ENCODE peak calls at places on chromosomes 2 and 18, in eight cellular contexts. J, S, G, R, N, D, Y and W are unnamed samples.

GRCh38 chr2:231713738-231714638 is 5.7 kb downstream of the PTMA start:
- DNase-seq in D (peak; percentile 86), Y (peak; percentile 57), S (peak; percentile 93), N (peak; percentile 94), G (peak; percentile 95), J (peak; percentile 87), R (peak; percentile 88), W (peak; percentile 82)

GRCh38 chr2:460861-461260 is 173.0 kb upstream of the ALKAL2 start:
- DNase-seq in N (peak; percentile 57), J (no peak), S (no peak), D (peak; percentile 22), R (no peak), G (no peak), Y (no peak), W (peak; percentile 47)

GRCh38 chr2:24822049-24822706 is 29.0 kb downstream of the CENPO start:
- DNase-seq in Y (no peak), R (no peak), J (no peak), G (no peak), S (no peak), N (no peak), D (no peak), W (no peak)

GRCh38 chr2:120546865-120547390 is 188.7 kb upstream of the GLI2 start:
- DNase-seq in J (no peak), Y (no peak), G (no peak), S (no peak), D (no peak), N (no peak), R (no peak), W (no peak)

GRCh38 chr2:118423776-118424175 is 335.5 kb downstream of the INSIG2 start:
- DNase-seq in S (no peak), N (no peak), D (no peak), R (no peak), G (no peak), Y (no peak), J (no peak), W (no peak)

GRCh38 chr2:227377461-227378351 is 1.4 kb downstream of the TM4SF20 start:
- DNase-seq in G (no peak), D (no peak), S (no peak), R (no peak), N (no peak), Y (no peak), J (no peak), W (no peak)

GRCh38 chr18:44723366-44723765 is 42.7 kb downstream of the SETBP1 start:
- DNase-seq in R (no peak), N (no peak), J (no peak), S (no peak), G (no peak), Y (no peak), D (no peak), W (no peak)

GRCh38 chr2:74632209-74632938 is 15.8 kb downstream of the M1AP start:
- DNase-seq in D (no peak), N (no peak), J (no peak), S (peak; percentile 59), Y (no peak), G (no peak), R (no peak), W (no peak)

GRCh38 chr2:230968921-230969672 is 26.8 kb upstream of the SPATA3 start:
- DNase-seq in R (no peak), Y (no peak), G (no peak), N (no peak), D (no peak), J (no peak), S (no peak), W (no peak)

GRCh38 chr2:25558262-25558661 is 115.1 kb downstream of the DTNB start:
- DNase-seq in G (no peak), Y (peak; percentile 18), D (no peak), N (peak; percentile 14), J (no peak), R (no peak), S (no peak), W (peak; percentile 68)

GRCh38 chr18:9708882-9709877 is 1.1 kb downstream of the RAB31 start:
- DNase-seq in N (no peak), D (no peak), Y (no peak), J (peak; percentile 25), G (peak; percentile 27), S (peak; percentile 25), R (no peak), W (no peak)